ENCODE peak calls at places on chromosomes 12 and 14, in ten cellular contexts. D, T, P, J, V, X, U, H, C and N are unnamed samples.
A peak's percentile ranks its signal among the peaks of the same experiment; 100 is the strongest.

GRCh38 chr14:90617942-90618341 is 198.3 kb downstream of the TTC7B start:
- DNase-seq in D (no peak), T (no peak), P (no peak), J (no peak), V (no peak), X (no peak), U (no peak), H (no peak), C (no peak), N (no peak)

GRCh38 chr14:53149656-53150319 is 3.3 kb downstream of the DDHD1 start:
- DNase-seq in D (no peak), T (no peak), P (no peak), J (no peak), V (no peak), X (no peak), U (no peak), H (no peak), C (no peak), N (no peak)

GRCh38 chr12:63882844-63883243 is 38.3 kb downstream of the SRGAP1 start:
- DNase-seq in D (no peak), T (peak; percentile 34), P (no peak), J (peak; percentile 73), V (no peak), X (peak; percentile 17), U (no peak), H (no peak), C (peak; percentile 80), N (peak; percentile 67)

GRCh38 chr12:121803861-121804416 is at the start of gene SETD1B:
- DNase-seq in D (peak; percentile 55), T (peak; percentile 74), P (peak; percentile 62), J (peak; percentile 30), V (no peak), X (peak; percentile 76), U (no peak), H (no peak), C (peak; percentile 63), N (peak; percentile 88)

GRCh38 chr14:64502476-64503183 is 1.0 kb downstream of the ZBTB25 start:
- DNase-seq in D (no peak), T (peak; percentile 60), P (no peak), J (peak; percentile 35), V (no peak), X (no peak), U (no peak), H (no peak), C (no peak), N (peak; percentile 62)

GRCh38 chr14:52547027-52547426 is 5.3 kb downstream of the TXNDC16 start:
- DNase-seq in D (no peak), T (no peak), P (no peak), J (no peak), V (no peak), X (no peak), U (no peak), H (no peak), C (no peak), N (no peak)

GRCh38 chr14:38073641-38074040 is 134.1 kb upstream of the SSTR1 start:
- DNase-seq in D (no peak), T (no peak), P (no peak), J (no peak), V (no peak), X (no peak), U (peak; percentile 49), H (no peak), C (no peak), N (no peak)

GRCh38 chr14:104799657-104800599 is 973 bp upstream of the ZBTB42 start:
- DNase-seq in D (peak; percentile 88), T (no peak), P (peak; percentile 62), J (peak; percentile 71), V (peak; percentile 79), X (peak; percentile 90), U (no peak), H (peak; percentile 47), C (peak; percentile 80), N (peak; percentile 88)

GRCh38 chr12:85641796-85642195 is 194.4 kb downstream of the RASSF9 start:
- DNase-seq in D (no peak), T (no peak), P (peak; percentile 12), J (no peak), V (no peak), X (no peak), U (no peak), H (no peak), C (no peak), N (no peak)

GRCh38 chr12:67593041-67593870 is 55.3 kb upstream of the DYRK2 start:
- DNase-seq in D (no peak), T (peak; percentile 81), P (peak; percentile 27), J (peak; percentile 22), V (no peak), X (no peak), U (peak; percentile 9), H (no peak), C (no peak), N (peak; percentile 52)

GRCh38 chr12:30506411-30506810 is 189.3 kb downstream of the IPO8 start:
- DNase-seq in D (no peak), T (no peak), P (no peak), J (no peak), V (no peak), X (no peak), U (no peak), H (no peak), C (no peak), N (no peak)

GRCh38 chr12:102913453-102914226 is 3.4 kb downstream of the PAH start:
- DNase-seq in D (no peak), T (no peak), P (no peak), J (no peak), V (no peak), X (no peak), U (no peak), H (no peak), C (no peak), N (no peak)

GRCh38 chr12:2795291-2796186 is 769 bp downstream of the FKBP4 start:
- DNase-seq in D (peak; percentile 77), T (peak; percentile 82), P (peak; percentile 44), J (peak; percentile 77), V (peak; percentile 70), X (peak; percentile 82), U (no peak), H (peak; percentile 41), C (peak; percentile 79), N (peak; percentile 86)

GRCh38 chr12:102438047-102438822 is 42.1 kb downstream of the IGF1 start:
- DNase-seq in D (no peak), T (no peak), P (peak; percentile 6), J (no peak), V (no peak), X (no peak), U (no peak), H (no peak), C (no peak), N (no peak)

GRCh38 chr14:66009104-66009503 is 477.1 kb upstream of the CCDC196 start:
- DNase-seq in D (no peak), T (no peak), P (peak; percentile 71), J (no peak), V (no peak), X (no peak), U (peak; percentile 22), H (no peak), C (no peak), N (peak; percentile 53)

GRCh38 chr12:57616383-57617101 is 5.3 kb downstream of the ARHGEF25 start:
- DNase-seq in D (no peak), T (no peak), P (peak; percentile 75), J (no peak), V (no peak), X (no peak), U (no peak), H (no peak), C (no peak), N (no peak)

GRCh38 chr12:11959117-11959823 is 111.5 kb upstream of the BCL2L14 start:
- DNase-seq in D (no peak), T (no peak), P (no peak), J (no peak), V (no peak), X (no peak), U (no peak), H (no peak), C (no peak), N (peak; percentile 67)

GRCh38 chr14:53412819-53413664 is 259.9 kb upstream of the DDHD1 start:
- DNase-seq in D (no peak), T (peak; percentile 65), P (peak; percentile 32), J (no peak), V (no peak), X (no peak), U (no peak), H (no peak), C (peak; percentile 20), N (peak; percentile 47)

GRCh38 chr14:90499908-90500664 is 103.3 kb downstream of the CALM1 start:
- DNase-seq in D (no peak), T (no peak), P (no peak), J (no peak), V (no peak), X (no peak), U (no peak), H (no peak), C (no peak), N (no peak)

GRCh38 chr14:61561144-61561543 is 134.2 kb upstream of the HIF1A start:
- DNase-seq in D (no peak), T (no peak), P (peak; percentile 71), J (no peak), V (no peak), X (no peak), U (no peak), H (no peak), C (peak; percentile 46), N (no peak)

GRCh38 chr14:68675233-68675577 is 117.7 kb downstream of the ZFP36L1 start:
- DNase-seq in D (no peak), T (no peak), P (peak; percentile 61), J (no peak), V (no peak), X (no peak), U (no peak), H (no peak), C (no peak), N (no peak)

GRCh38 chr12:91289881-91290280 is 107.3 kb upstream of the DCN start:
- DNase-seq in D (no peak), T (no peak), P (no peak), J (no peak), V (no peak), X (no peak), U (no peak), H (no peak), C (no peak), N (no peak)

GRCh38 chr14:72925171-72925759 is 999 bp upstream of the DCAF4 start:
- DNase-seq in D (no peak), T (no peak), P (no peak), J (no peak), V (no peak), X (no peak), U (no peak), H (no peak), C (no peak), N (peak; percentile 47)

GRCh38 chr12:110555509-110556406 is 27.4 kb downstream of the PPTC7 start:
- DNase-seq in D (no peak), T (no peak), P (peak; percentile 66), J (no peak), V (no peak), X (no peak), U (peak; percentile 56), H (no peak), C (no peak), N (no peak)

GRCh38 chr12:22684526-22685118 is 59.7 kb downstream of the ETNK1 start:
- DNase-seq in D (no peak), T (peak; percentile 63), P (peak; percentile 73), J (no peak), V (no peak), X (no peak), U (no peak), H (no peak), C (no peak), N (no peak)

GRCh38 chr14:62776300-62776699 is 269.0 kb downstream of the KCNH5 start:
- DNase-seq in D (no peak), T (no peak), P (no peak), J (no peak), V (no peak), X (no peak), U (no peak), H (no peak), C (no peak), N (no peak)

GRCh38 chr14:35304812-35305462 is 12.8 kb downstream of the PSMA6 start:
- DNase-seq in D (no peak), T (no peak), P (no peak), J (no peak), V (no peak), X (no peak), U (no peak), H (no peak), C (no peak), N (no peak)

GRCh38 chr12:47509398-47509851 is 196.4 kb downstream of the RPAP3 start:
- DNase-seq in D (no peak), T (no peak), P (peak; percentile 22), J (no peak), V (no peak), X (no peak), U (peak; percentile 96), H (no peak), C (no peak), N (no peak)